ENCODE peak calls at places on chromosomes 7 and 10, in four cellular contexts. N, F, K and D are unnamed samples.

GRCh38 chr10:124821520-124821919 is 19.9 kb downstream of the ABRAXAS2 start:
- DNase-seq in N (no peak), F (no peak), K (no peak), D (no peak)

GRCh38 chr10:37865957-37866671 is 8.7 kb upstream of the ZNF248 start:
- DNase-seq in N (no peak), F (no peak), K (no peak), D (no peak)

GRCh38 chr7:158028290-158028941 is 559.2 kb downstream of the PTPRN2 start:
- DNase-seq in N (peak), F (no peak), K (no peak), D (no peak)

GRCh38 chr10:124076334-124076733 is 17.1 kb downstream of the CHST15 start:
- DNase-seq in N (no peak), F (no peak), K (no peak), D (no peak)

GRCh38 chr7:132457658-132458057 is 118.6 kb downstream of the PLXNA4 start:
- DNase-seq in N (no peak), F (no peak), K (no peak), D (no peak)

GRCh38 chr7:1220958-1221745 is 11.5 kb upstream of the UNCX start:
- DNase-seq in N (no peak), F (no peak), K (peak), D (no peak)

GRCh38 chr10:1171586-1171985 is 115.4 kb downstream of the WDR37 start:
- DNase-seq in N (no peak), F (no peak), K (no peak), D (no peak)

GRCh38 chr7:134374291-134374690 is 57.6 kb upstream of the SLC35B4 start:
- DNase-seq in N (peak), F (no peak), K (no peak), D (no peak)

GRCh38 chr10:78211476-78212110 is 177.9 kb downstream of the RPS24 start:
- DNase-seq in N (peak), F (no peak), K (no peak), D (peak)

GRCh38 chr10:117653170-117653515 is 110.6 kb downstream of the EMX2 start:
- DNase-seq in N (peak), F (peak), K (no peak), D (no peak)

GRCh38 chr7:22445140-22445722 is 54.8 kb downstream of the STEAP1B start:
- DNase-seq in N (no peak), F (no peak), K (no peak), D (no peak)

GRCh38 chr7:30029696-30030095 is 1.5 kb downstream of the PLEKHA8 start:
- DNase-seq in N (no peak), F (no peak), K (no peak), D (no peak)
- H3K9ac ChIP-seq in N (peak), F (no peak), K (no peak), D (no peak)

GRCh38 chr10:71681977-71682376 is 37.6 kb downstream of the C10orf105 start:
- DNase-seq in N (no peak), F (no peak), K (no peak), D (no peak)
- TF ChIP-seq CBX5 in N (no peak), F (no peak), K (no peak), D (no peak)

DNA sequence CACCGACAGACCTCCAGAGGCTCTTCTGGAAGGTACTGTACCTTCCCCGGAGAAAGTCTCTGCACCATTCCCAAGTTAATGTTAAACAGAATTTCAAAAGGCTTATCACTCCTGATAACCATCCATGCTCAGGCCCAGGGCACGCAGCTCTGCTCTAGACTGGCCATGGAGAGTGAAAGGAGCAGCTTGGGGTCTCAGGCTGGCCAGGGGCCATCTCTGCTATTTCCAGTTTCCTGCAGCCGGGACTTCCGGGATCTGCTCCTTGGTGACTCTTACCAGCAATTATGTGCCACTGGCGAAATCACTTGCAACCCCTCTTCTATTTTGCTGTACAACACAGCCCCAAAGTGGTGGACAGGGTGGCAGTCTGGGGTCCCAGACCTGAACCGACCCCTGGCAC is 6.0 kb downstream of the CLDN15 start:
- DNase-seq in N (peak), F (no peak), K (no peak), D (no peak)
- H3K9ac ChIP-seq in N (no peak), F (no peak), K (no peak), D (no peak)

DNA sequence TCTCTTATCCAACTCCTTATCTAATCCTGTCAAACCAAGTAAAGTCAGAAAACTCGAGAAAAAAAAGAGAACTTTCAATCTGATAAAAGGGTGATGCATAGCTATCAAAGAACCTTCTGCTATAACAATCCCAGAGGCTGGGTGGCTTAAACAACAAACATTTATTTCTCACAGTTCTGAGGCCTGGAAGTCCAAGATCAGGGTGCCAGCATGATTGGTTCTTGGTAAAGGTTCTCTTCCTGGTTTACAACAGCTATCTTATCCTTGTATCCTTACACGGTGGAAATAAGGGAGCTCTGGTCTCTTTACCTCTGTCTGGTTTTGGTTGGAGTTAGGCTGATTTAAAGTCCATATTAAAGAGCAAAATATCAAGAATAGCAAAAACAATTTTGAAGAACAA is 131.9 kb downstream of the PHTF2 start:
- DNase-seq in N (no peak), F (no peak), K (no peak), D (no peak)
- TF ChIP-seq CBX5 in N (no peak), F (no peak), K (no peak), D (no peak)

GRCh38 chr7:47762207-47762606 is 180.3 kb upstream of the TNS3 start:
- DNase-seq in N (no peak), F (no peak), K (no peak), D (no peak)

GRCh38 chr7:47763063-47763974 is 181.4 kb upstream of the TNS3 start:
- DNase-seq in N (peak), F (no peak), K (no peak), D (no peak)

GRCh38 chr7:47765373-47765979 is 182.8 kb downstream of the PKD1L1 start:
- DNase-seq in N (no peak), F (no peak), K (no peak), D (no peak)

GRCh38 chr7:47764746-47765145 is 182.8 kb upstream of the TNS3 start:
- DNase-seq in N (no peak), F (no peak), K (no peak), D (no peak)

GRCh38 chr7:47762746-47763062 is 180.8 kb upstream of the TNS3 start:
- DNase-seq in N (no peak), F (no peak), K (no peak), D (no peak)
- H3K9ac ChIP-seq in N (peak), F (no peak), K (no peak), D (no peak)